ENCODE peak calls at places on chromosomes 2 and 18, in four cellular contexts. P, O, B and Y are unnamed samples.

GRCh38 chr2:217934321-217935131 is 68.3 kb downstream of the TNS1 start:
- DNase-seq in P (no peak), O (no peak), B (no peak), Y (no peak)

GRCh38 chr2:178306351-178307073 is 112.2 kb downstream of the OSBPL6 start:
- DNase-seq in P (peak; percentile 38), O (peak; percentile 83), B (peak; percentile 62), Y (peak; percentile 24)

GRCh38 chr2:2640818-2641217 is 309.7 kb upstream of the MYT1L start:
- DNase-seq in P (no peak), O (no peak), B (no peak), Y (no peak)

GRCh38 chr2:62471404-62471803 is 34.6 kb downstream of the TMEM17 start:
- DNase-seq in P (no peak), O (no peak), B (no peak), Y (no peak)

GRCh38 chr2:66264354-66264753 is 170.6 kb upstream of the MEIS1 start:
- DNase-seq in P (no peak), O (no peak), B (no peak), Y (no peak)

GRCh38 chr2:42010743-42011298 is 37.0 kb upstream of the PKDCC start:
- DNase-seq in P (no peak), O (no peak), B (no peak), Y (no peak)

GRCh38 chr2:101168647-101169046 is 17.5 kb upstream of the TBC1D8 start:
- DNase-seq in P (no peak), O (no peak), B (no peak), Y (no peak)

GRCh38 chr2:68909793-68910674 is 38.8 kb upstream of the BMP10 start:
- DNase-seq in P (peak; percentile 59), O (peak; percentile 82), B (peak; percentile 58), Y (peak; percentile 73)

GRCh38 chr2:199503148-199503547 is 45.4 kb upstream of the SATB2 start:
- DNase-seq in P (no peak), O (no peak), B (no peak), Y (no peak)

DNA sequence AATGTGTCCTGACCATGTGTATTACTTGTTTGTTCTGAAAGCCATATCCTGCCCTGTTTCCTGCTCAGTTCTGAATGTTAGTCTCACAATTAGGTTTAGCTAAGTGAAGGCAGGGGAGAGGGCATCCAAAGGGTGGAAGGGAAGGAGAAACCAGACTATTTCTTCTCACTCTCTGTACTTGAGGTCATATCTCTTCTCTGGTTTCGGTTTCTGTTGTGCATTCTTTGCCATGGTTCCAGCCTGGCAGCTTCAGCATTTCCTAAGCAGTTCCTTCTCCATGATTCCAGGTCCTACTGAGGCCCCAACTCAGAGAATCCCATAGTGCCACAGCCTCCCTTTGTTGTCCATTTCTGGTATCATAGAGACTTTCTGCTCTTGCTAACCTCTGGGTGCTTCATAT is 40.3 kb upstream of the HNMT start:
- DNase-seq in P (no peak), O (no peak), B (no peak), Y (no peak)
- TF ChIP-seq TCF7L2 in P (no peak), O (no peak), B (no peak), Y (no peak)

GRCh38 chr2:133966720-133967304 is 287.1 kb upstream of the MGAT5 start:
- DNase-seq in P (no peak), O (no peak), B (no peak), Y (no peak)
- H3K27ac ChIP-seq in P (no peak overlapping the region), O (no peak overlapping the region), B (no peak overlapping the region), Y (no peak overlapping the region)

GRCh38 chr2:129803067-129803466 is 176.4 kb upstream of the RAB6C start:
- DNase-seq in P (no peak), O (no peak), B (no peak), Y (no peak)
- TF ChIP-seq TCF7L2 in P (no peak), O (no peak), B (no peak), Y (no peak)

GRCh38 chr18:49016648-49017539 is 66.1 kb upstream of the SMAD7 start:
- DNase-seq in P (no peak), O (peak; percentile 50), B (peak; percentile 78), Y (peak; percentile 60)
- H3K27ac ChIP-seq in P (peak overlapping the region; percentile 81), O (no peak overlapping the region), B (no peak overlapping the region), Y (peak overlapping the region; percentile 66)

GRCh38 chr18:58894937-58895336 is 30.3 kb downstream of the ZNF532 start:
- DNase-seq in P (no peak), O (no peak), B (no peak), Y (no peak)
- TF ChIP-seq TCF7L2 in P (no peak), O (no peak), B (no peak), Y (no peak)

DNA sequence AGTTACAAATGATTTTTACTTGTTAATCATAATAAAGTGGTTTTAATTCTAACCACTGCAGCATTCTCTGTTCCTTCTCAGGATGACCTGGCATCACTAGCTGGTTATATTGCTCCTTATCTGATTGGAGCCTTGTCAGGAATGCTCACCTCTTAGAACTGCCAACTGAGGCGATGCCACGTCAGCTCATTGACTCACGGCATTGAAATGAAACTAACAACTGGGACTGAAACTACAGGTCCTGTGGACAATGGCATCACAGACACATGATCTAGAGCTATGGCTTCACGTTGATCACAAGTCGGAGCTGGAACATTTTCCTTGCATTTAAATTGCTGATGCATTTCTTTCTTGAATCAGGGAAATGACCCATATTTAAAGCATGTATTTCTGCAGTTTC is 54.9 kb upstream of the MAP2 start:
- DNase-seq in P (peak; percentile 95), O (no peak), B (peak; percentile 54), Y (peak; percentile 97)
- H3K27ac ChIP-seq in P (peak overlapping the region; percentile 98), O (no peak overlapping the region), B (no peak overlapping the region), Y (peak overlapping the region; percentile 31)

GRCh38 chr18:49756671-49757362 is 56.5 kb downstream of the ACAA2 start:
- DNase-seq in P (no peak), O (no peak), B (no peak), Y (no peak)

GRCh38 chr18:49755489-49755888 is 57.8 kb downstream of the ACAA2 start:
- DNase-seq in P (no peak), O (no peak), B (no peak), Y (no peak)

GRCh38 chr18:49758263-49758610 is 55.1 kb downstream of the ACAA2 start:
- DNase-seq in P (no peak), O (no peak), B (no peak), Y (no peak)

GRCh38 chr18:49756135-49756534 is 57.2 kb downstream of the ACAA2 start:
- DNase-seq in P (no peak), O (no peak), B (no peak), Y (no peak)

DNA sequence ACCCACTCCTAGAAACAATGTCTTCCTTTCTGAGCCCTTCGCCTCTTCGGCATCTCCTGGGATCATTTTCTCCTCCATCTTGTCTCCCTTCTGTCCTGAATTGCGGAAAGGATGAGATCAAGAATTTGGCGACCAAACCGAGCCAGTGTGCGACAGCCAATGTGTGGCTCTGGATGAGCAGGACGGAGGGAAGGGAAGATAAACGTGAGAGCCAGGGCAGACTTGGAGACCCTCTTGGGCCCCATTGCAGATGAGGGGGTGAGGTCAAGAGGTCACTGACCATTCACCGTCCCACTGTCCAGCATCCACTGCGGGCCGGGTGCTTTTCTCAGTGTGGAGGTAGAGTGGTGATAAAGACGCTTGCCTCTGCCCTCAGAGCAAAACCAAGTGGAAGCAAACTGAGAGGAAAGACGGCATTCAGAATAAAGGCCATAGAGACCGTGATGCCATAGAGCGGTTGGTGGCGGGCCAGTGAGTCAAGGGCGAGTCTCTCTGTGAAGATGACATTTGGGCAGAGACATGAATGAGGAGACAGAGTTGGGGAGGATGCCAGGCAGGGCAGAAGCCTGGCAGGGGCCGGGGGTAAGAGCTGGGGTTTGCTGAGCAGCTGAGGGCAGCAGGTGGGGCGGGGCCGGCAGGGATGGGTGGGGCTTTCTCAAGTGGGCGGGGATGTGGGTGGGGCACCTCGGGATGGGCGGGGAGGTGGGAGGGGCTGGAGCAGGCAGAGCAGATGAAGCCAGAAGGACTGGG is 55.6 kb downstream of the ACAA2 start:
- DNase-seq in P (no peak), O (peak; percentile 33), B (no peak), Y (peak; percentile 28)
- TF ChIP-seq TCF7L2 in P (no peak), O (no peak), B (no peak), Y (no peak)

GRCh38 chr2:64142817-64143153 is 1.4 kb downstream of the PELI1 start:
- DNase-seq in P (no peak), O (peak; percentile 15), B (no peak), Y (no peak)

GRCh38 chr2:64145760-64146159 is 1.5 kb upstream of the PELI1 start:
- DNase-seq in P (no peak), O (no peak), B (no peak), Y (no peak)

GRCh38 chr2:64143154-64144056 is 815 bp downstream of the PELI1 start:
- DNase-seq in P (no peak), O (peak; percentile 58), B (peak; percentile 21), Y (no peak)

GRCh38 chr2:64144057-64145013 is at the start of gene PELI1:
- DNase-seq in P (peak; percentile 79), O (peak; percentile 98), B (peak; percentile 100), Y (peak; percentile 97)

GRCh38 chr2:64145119-64145518 is 899 bp upstream of the PELI1 start:
- DNase-seq in P (no peak), O (no peak), B (no peak), Y (no peak)
- H3K27ac ChIP-seq in P (peak overlapping the region; percentile 82), O (no peak overlapping the region), B (peak overlapping the region; percentile 53), Y (no peak overlapping the region)

GRCh38 chr2:15798716-15799431 is 141.5 kb upstream of the MYCN start:
- DNase-seq in P (no peak), O (no peak), B (no peak), Y (no peak)

GRCh38 chr2:15801439-15801838 is 138.9 kb upstream of the MYCN start:
- DNase-seq in P (no peak), O (no peak), B (no peak), Y (no peak)

GRCh38 chr2:15801904-15802303 is 138.4 kb upstream of the MYCN start:
- DNase-seq in P (no peak), O (no peak), B (no peak), Y (no peak)

GRCh38 chr2:15799432-15799827 is 140.9 kb upstream of the MYCN start:
- DNase-seq in P (no peak), O (no peak), B (no peak), Y (no peak)

DNA sequence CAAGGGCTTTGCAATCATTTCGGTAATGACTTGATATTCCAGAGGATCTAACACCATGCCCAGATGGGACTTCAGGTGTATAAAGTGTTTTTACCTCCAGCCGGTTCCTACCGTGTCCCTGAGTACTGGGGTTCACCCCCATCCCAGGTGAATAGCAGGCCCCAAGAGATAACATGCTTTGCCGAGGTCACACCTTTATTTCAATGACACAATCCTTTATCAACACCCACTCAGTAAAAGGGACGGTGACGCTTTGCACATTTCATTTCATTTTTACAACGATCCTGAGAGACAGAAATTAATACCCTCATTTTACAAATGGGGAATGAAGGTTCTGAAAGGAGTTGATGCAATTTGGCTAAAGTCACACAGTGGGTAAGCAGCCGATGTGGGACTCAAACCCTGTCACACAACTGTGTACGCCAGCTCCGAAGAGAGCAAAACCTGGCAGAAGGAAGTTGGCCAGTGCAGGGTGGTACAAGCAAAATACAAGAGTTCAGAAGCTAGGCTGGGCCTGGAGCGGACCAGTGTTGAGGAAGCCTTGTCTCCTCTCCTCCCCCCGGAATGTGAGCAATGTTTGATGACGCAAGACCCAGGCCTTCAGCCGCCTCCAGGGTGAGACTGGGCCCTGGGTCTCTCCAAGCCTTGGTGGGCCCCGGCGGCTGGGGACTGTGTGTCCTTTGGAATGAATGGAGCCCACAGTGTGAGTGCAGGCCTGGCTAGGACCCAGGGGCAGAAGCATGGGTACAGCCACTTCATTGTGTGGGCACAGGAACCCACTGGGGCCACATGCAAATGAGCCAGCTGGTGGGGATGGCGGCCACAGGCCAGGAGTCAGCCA is 139.6 kb upstream of the MYCN start:
- DNase-seq in P (no peak), O (no peak), B (peak; percentile 68), Y (no peak)
- TF ChIP-seq TCF7L2 in P (no peak), O (no peak), B (no peak), Y (no peak)